ENCODE peak calls at places on chromosome 13, in eight cellular contexts. One of them, this sample, is unnamed.

GRCh38 chr13:91112191-91112579 is 235.3 kb upstream of the MIR17HG start:
- DNase-seq in non-pigmented ciliary epithelial cell: no peak
- DNase-seq in mammary epithelial cell: no peak
- DNase-seq in stimulated activated CD8-positive, alpha-beta memory T cell treated with anti-CD3 and anti-CD28 coated beads, Interleukin-7, amount 100 ng/mL, for 1 hour: no peak
- DNase-seq in mucosa of gallbladder: no peak
- DNase-seq in nucleus accumbens: no peak
- DNase-seq in COLO829: no peak
- DNase-seq in ELF-1: no peak
- DNase-seq in this sample: no peak

GRCh38 chr13:22740264-22740663 is 440.5 kb upstream of the SGCG start:
- DNase-seq in mucosa of gallbladder: no peak
- DNase-seq in mammary epithelial cell: no peak
- DNase-seq in COLO829: no peak
- DNase-seq in ELF-1: peak; percentile 10
- DNase-seq in stimulated activated CD8-positive, alpha-beta memory T cell treated with anti-CD3 and anti-CD28 coated beads, Interleukin-7, amount 100 ng/mL, for 1 hour: no peak
- DNase-seq in nucleus accumbens: no peak
- DNase-seq in non-pigmented ciliary epithelial cell: no peak
- DNase-seq in this sample: no peak

GRCh38 chr13:20438801-20439200 is 86.9 kb downstream of the CRYL1 start:
- DNase-seq in nucleus accumbens: no peak
- DNase-seq in mammary epithelial cell: no peak
- DNase-seq in COLO829: no peak
- DNase-seq in ELF-1: no peak
- DNase-seq in stimulated activated CD8-positive, alpha-beta memory T cell treated with anti-CD3 and anti-CD28 coated beads, Interleukin-7, amount 100 ng/mL, for 1 hour: no peak
- DNase-seq in non-pigmented ciliary epithelial cell: no peak
- DNase-seq in mucosa of gallbladder: no peak
- DNase-seq in this sample: no peak

GRCh38 chr13:38045278-38046048 is 175.9 kb upstream of the TRPC4 start:
- DNase-seq in non-pigmented ciliary epithelial cell: peak; percentile 4
- DNase-seq in COLO829: no peak
- DNase-seq in ELF-1: peak; percentile 53
- DNase-seq in mammary epithelial cell: peak; percentile 27
- DNase-seq in nucleus accumbens: no peak
- DNase-seq in stimulated activated CD8-positive, alpha-beta memory T cell treated with anti-CD3 and anti-CD28 coated beads, Interleukin-7, amount 100 ng/mL, for 1 hour: no peak
- DNase-seq in mucosa of gallbladder: no peak
- DNase-seq in this sample: no peak

GRCh38 chr13:27665333-27665732 is 43.6 kb downstream of the POLR1D start:
- DNase-seq in stimulated activated CD8-positive, alpha-beta memory T cell treated with anti-CD3 and anti-CD28 coated beads, Interleukin-7, amount 100 ng/mL, for 1 hour: no peak
- DNase-seq in non-pigmented ciliary epithelial cell: no peak
- DNase-seq in mucosa of gallbladder: no peak
- DNase-seq in nucleus accumbens: no peak
- DNase-seq in mammary epithelial cell: no peak
- DNase-seq in COLO829: no peak
- DNase-seq in ELF-1: no peak
- DNase-seq in this sample: no peak

GRCh38 chr13:31638577-31638976 is 100.7 kb upstream of the RXFP2 start:
- DNase-seq in mucosa of gallbladder: no peak
- DNase-seq in COLO829: peak; percentile 10
- DNase-seq in nucleus accumbens: no peak
- DNase-seq in mammary epithelial cell: peak; percentile 69
- DNase-seq in ELF-1: no peak
- DNase-seq in stimulated activated CD8-positive, alpha-beta memory T cell treated with anti-CD3 and anti-CD28 coated beads, Interleukin-7, amount 100 ng/mL, for 1 hour: no peak
- DNase-seq in non-pigmented ciliary epithelial cell: peak; percentile 70
- DNase-seq in this sample: no peak

GRCh38 chr13:76816394-76816793 is 69.8 kb downstream of the KCTD12 start:
- DNase-seq in non-pigmented ciliary epithelial cell: no peak
- DNase-seq in stimulated activated CD8-positive, alpha-beta memory T cell treated with anti-CD3 and anti-CD28 coated beads, Interleukin-7, amount 100 ng/mL, for 1 hour: no peak
- DNase-seq in ELF-1: no peak
- DNase-seq in COLO829: no peak
- DNase-seq in nucleus accumbens: peak; percentile 46
- DNase-seq in mammary epithelial cell: no peak
- DNase-seq in mucosa of gallbladder: no peak
- DNase-seq in this sample: no peak

GRCh38 chr13:44507639-44508038 is 68.5 kb downstream of the TSC22D1 start:
- DNase-seq in nucleus accumbens: no peak
- DNase-seq in non-pigmented ciliary epithelial cell: no peak
- DNase-seq in ELF-1: no peak
- DNase-seq in mammary epithelial cell: no peak
- DNase-seq in COLO829: no peak
- DNase-seq in mucosa of gallbladder: no peak
- DNase-seq in stimulated activated CD8-positive, alpha-beta memory T cell treated with anti-CD3 and anti-CD28 coated beads, Interleukin-7, amount 100 ng/mL, for 1 hour: no peak
- DNase-seq in this sample: no peak

GRCh38 chr13:69683921-69684663 is 423.5 kb upstream of the ATXN8OS start:
- DNase-seq in non-pigmented ciliary epithelial cell: no peak
- DNase-seq in mucosa of gallbladder: no peak
- DNase-seq in ELF-1: no peak
- DNase-seq in stimulated activated CD8-positive, alpha-beta memory T cell treated with anti-CD3 and anti-CD28 coated beads, Interleukin-7, amount 100 ng/mL, for 1 hour: no peak
- DNase-seq in nucleus accumbens: no peak
- DNase-seq in COLO829: no peak
- DNase-seq in mammary epithelial cell: no peak
- DNase-seq in this sample: no peak

GRCh38 chr13:49225358-49226042 is 5.4 kb downstream of the MLNR start:
- DNase-seq in non-pigmented ciliary epithelial cell: no peak
- DNase-seq in ELF-1: no peak
- DNase-seq in mammary epithelial cell: no peak
- DNase-seq in nucleus accumbens: no peak
- DNase-seq in mucosa of gallbladder: no peak
- DNase-seq in stimulated activated CD8-positive, alpha-beta memory T cell treated with anti-CD3 and anti-CD28 coated beads, Interleukin-7, amount 100 ng/mL, for 1 hour: no peak
- DNase-seq in COLO829: no peak
- DNase-seq in this sample: no peak

GRCh38 chr13:29520671-29521070 is 74.8 kb downstream of the SLC7A1 start:
- DNase-seq in nucleus accumbens: no peak
- DNase-seq in ELF-1: no peak
- DNase-seq in COLO829: no peak
- DNase-seq in mucosa of gallbladder: no peak
- DNase-seq in stimulated activated CD8-positive, alpha-beta memory T cell treated with anti-CD3 and anti-CD28 coated beads, Interleukin-7, amount 100 ng/mL, for 1 hour: no peak
- DNase-seq in mammary epithelial cell: no peak
- DNase-seq in non-pigmented ciliary epithelial cell: peak; percentile 72
- DNase-seq in this sample: no peak

GRCh38 chr13:33615436-33615835 is 202.5 kb upstream of the RFC3 start:
- DNase-seq in nucleus accumbens: no peak
- DNase-seq in mammary epithelial cell: no peak
- DNase-seq in stimulated activated CD8-positive, alpha-beta memory T cell treated with anti-CD3 and anti-CD28 coated beads, Interleukin-7, amount 100 ng/mL, for 1 hour: no peak
- DNase-seq in COLO829: no peak
- DNase-seq in ELF-1: no peak
- DNase-seq in non-pigmented ciliary epithelial cell: no peak
- DNase-seq in mucosa of gallbladder: no peak
- DNase-seq in this sample: no peak

GRCh38 chr13:101416181-101417042 is at the start of gene NALCN:
- DNase-seq in non-pigmented ciliary epithelial cell: no peak
- DNase-seq in nucleus accumbens: peak; percentile 69
- DNase-seq in stimulated activated CD8-positive, alpha-beta memory T cell treated with anti-CD3 and anti-CD28 coated beads, Interleukin-7, amount 100 ng/mL, for 1 hour: no peak
- DNase-seq in mucosa of gallbladder: no peak
- DNase-seq in mammary epithelial cell: peak; percentile 14
- DNase-seq in COLO829: no peak
- DNase-seq in ELF-1: peak; percentile 18
- DNase-seq in this sample: peak; percentile 68

GRCh38 chr13:26324294-26324693 is 70.4 kb downstream of the CDK8 start:
- DNase-seq in mammary epithelial cell: no peak
- DNase-seq in mucosa of gallbladder: no peak
- DNase-seq in non-pigmented ciliary epithelial cell: no peak
- DNase-seq in stimulated activated CD8-positive, alpha-beta memory T cell treated with anti-CD3 and anti-CD28 coated beads, Interleukin-7, amount 100 ng/mL, for 1 hour: no peak
- DNase-seq in COLO829: no peak
- DNase-seq in ELF-1: no peak
- DNase-seq in nucleus accumbens: no peak
- DNase-seq in this sample: no peak

GRCh38 chr13:82947121-82948077 is 934.9 kb downstream of the SLITRK1 start:
- DNase-seq in nucleus accumbens: no peak
- DNase-seq in mucosa of gallbladder: no peak
- DNase-seq in stimulated activated CD8-positive, alpha-beta memory T cell treated with anti-CD3 and anti-CD28 coated beads, Interleukin-7, amount 100 ng/mL, for 1 hour: no peak
- DNase-seq in mammary epithelial cell: peak; percentile 11
- DNase-seq in COLO829: no peak
- DNase-seq in ELF-1: no peak
- DNase-seq in non-pigmented ciliary epithelial cell: no peak
- DNase-seq in this sample: no peak

GRCh38 chr13:49533586-49534269 is 38.0 kb downstream of the PHF11 start:
- DNase-seq in nucleus accumbens: no peak
- DNase-seq in stimulated activated CD8-positive, alpha-beta memory T cell treated with anti-CD3 and anti-CD28 coated beads, Interleukin-7, amount 100 ng/mL, for 1 hour: no peak
- DNase-seq in mucosa of gallbladder: no peak
- DNase-seq in non-pigmented ciliary epithelial cell: no peak
- DNase-seq in COLO829: no peak
- DNase-seq in mammary epithelial cell: no peak
- DNase-seq in ELF-1: no peak
- DNase-seq in this sample: no peak

GRCh38 chr13:107251321-107251720 is 683.4 kb upstream of the ARGLU1 start:
- DNase-seq in COLO829: no peak
- DNase-seq in nucleus accumbens: no peak
- DNase-seq in mammary epithelial cell: no peak
- DNase-seq in non-pigmented ciliary epithelial cell: no peak
- DNase-seq in mucosa of gallbladder: no peak
- DNase-seq in stimulated activated CD8-positive, alpha-beta memory T cell treated with anti-CD3 and anti-CD28 coated beads, Interleukin-7, amount 100 ng/mL, for 1 hour: no peak
- DNase-seq in ELF-1: no peak
- DNase-seq in this sample: no peak

GRCh38 chr13:114081761-114082681 is 50.4 kb downstream of the RASA3 start:
- DNase-seq in mucosa of gallbladder: no peak
- DNase-seq in mammary epithelial cell: no peak
- DNase-seq in stimulated activated CD8-positive, alpha-beta memory T cell treated with anti-CD3 and anti-CD28 coated beads, Interleukin-7, amount 100 ng/mL, for 1 hour: no peak
- DNase-seq in non-pigmented ciliary epithelial cell: no peak
- DNase-seq in COLO829: no peak
- DNase-seq in nucleus accumbens: no peak
- DNase-seq in ELF-1: peak; percentile 25
- DNase-seq in this sample: no peak

GRCh38 chr13:20175907-20176652 is 15.2 kb upstream of the GJA3 start:
- DNase-seq in non-pigmented ciliary epithelial cell: no peak
- DNase-seq in ELF-1: no peak
- DNase-seq in nucleus accumbens: no peak
- DNase-seq in mammary epithelial cell: no peak
- DNase-seq in COLO829: no peak
- DNase-seq in mucosa of gallbladder: no peak
- DNase-seq in stimulated activated CD8-positive, alpha-beta memory T cell treated with anti-CD3 and anti-CD28 coated beads, Interleukin-7, amount 100 ng/mL, for 1 hour: no peak
- DNase-seq in this sample: no peak

GRCh38 chr13:80386001-80386400 is 45.1 kb upstream of the SPRY2 start:
- DNase-seq in COLO829: no peak
- DNase-seq in mucosa of gallbladder: no peak
- DNase-seq in mammary epithelial cell: no peak
- DNase-seq in stimulated activated CD8-positive, alpha-beta memory T cell treated with anti-CD3 and anti-CD28 coated beads, Interleukin-7, amount 100 ng/mL, for 1 hour: no peak
- DNase-seq in non-pigmented ciliary epithelial cell: no peak
- DNase-seq in nucleus accumbens: no peak
- DNase-seq in ELF-1: no peak
- DNase-seq in this sample: no peak

GRCh38 chr13:44422755-44423643 is 49.4 kb downstream of the SERP2 start:
- DNase-seq in mucosa of gallbladder: no peak
- DNase-seq in ELF-1: no peak
- DNase-seq in stimulated activated CD8-positive, alpha-beta memory T cell treated with anti-CD3 and anti-CD28 coated beads, Interleukin-7, amount 100 ng/mL, for 1 hour: no peak
- DNase-seq in COLO829: no peak
- DNase-seq in mammary epithelial cell: no peak
- DNase-seq in non-pigmented ciliary epithelial cell: no peak
- DNase-seq in nucleus accumbens: no peak
- DNase-seq in this sample: no peak

GRCh38 chr13:23695711-23696512 is 125.7 kb downstream of the TNFRSF19 start:
- DNase-seq in COLO829: no peak
- DNase-seq in non-pigmented ciliary epithelial cell: no peak
- DNase-seq in mammary epithelial cell: no peak
- DNase-seq in nucleus accumbens: no peak
- DNase-seq in stimulated activated CD8-positive, alpha-beta memory T cell treated with anti-CD3 and anti-CD28 coated beads, Interleukin-7, amount 100 ng/mL, for 1 hour: peak; percentile 20
- DNase-seq in mucosa of gallbladder: peak; percentile 25
- DNase-seq in ELF-1: peak; percentile 84
- DNase-seq in this sample: no peak

GRCh38 chr13:19927117-19927734 is 31.3 kb upstream of the ZMYM2 start:
- DNase-seq in mucosa of gallbladder: no peak
- DNase-seq in mammary epithelial cell: peak; percentile 38
- DNase-seq in nucleus accumbens: no peak
- DNase-seq in COLO829: peak; percentile 60
- DNase-seq in stimulated activated CD8-positive, alpha-beta memory T cell treated with anti-CD3 and anti-CD28 coated beads, Interleukin-7, amount 100 ng/mL, for 1 hour: no peak
- DNase-seq in ELF-1: no peak
- DNase-seq in non-pigmented ciliary epithelial cell: no peak
- DNase-seq in this sample: no peak

GRCh38 chr13:102400619-102401125 is 1.2 kb downstream of the FGF14 start:
- DNase-seq in COLO829: no peak
- DNase-seq in mucosa of gallbladder: no peak
- DNase-seq in stimulated activated CD8-positive, alpha-beta memory T cell treated with anti-CD3 and anti-CD28 coated beads, Interleukin-7, amount 100 ng/mL, for 1 hour: no peak
- DNase-seq in mammary epithelial cell: peak; percentile 11
- DNase-seq in ELF-1: no peak
- DNase-seq in nucleus accumbens: peak; percentile 53
- DNase-seq in non-pigmented ciliary epithelial cell: no peak
- DNase-seq in this sample: no peak

GRCh38 chr13:75861786-75862185 is 225.7 kb downstream of the LMO7 start:
- DNase-seq in mucosa of gallbladder: no peak
- DNase-seq in ELF-1: no peak
- DNase-seq in nucleus accumbens: no peak
- DNase-seq in non-pigmented ciliary epithelial cell: no peak
- DNase-seq in mammary epithelial cell: no peak
- DNase-seq in COLO829: no peak
- DNase-seq in stimulated activated CD8-positive, alpha-beta memory T cell treated with anti-CD3 and anti-CD28 coated beads, Interleukin-7, amount 100 ng/mL, for 1 hour: no peak
- DNase-seq in this sample: no peak

GRCh38 chr13:36975172-36975571 is 24.0 kb downstream of the ALG5 start:
- DNase-seq in non-pigmented ciliary epithelial cell: no peak
- DNase-seq in COLO829: no peak
- DNase-seq in nucleus accumbens: no peak
- DNase-seq in mammary epithelial cell: no peak
- DNase-seq in stimulated activated CD8-positive, alpha-beta memory T cell treated with anti-CD3 and anti-CD28 coated beads, Interleukin-7, amount 100 ng/mL, for 1 hour: no peak
- DNase-seq in ELF-1: no peak
- DNase-seq in mucosa of gallbladder: no peak
- DNase-seq in this sample: no peak

GRCh38 chr13:25288966-25289365 is 1.7 kb upstream of the MTMR6 start:
- DNase-seq in ELF-1: no peak
- DNase-seq in mucosa of gallbladder: no peak
- DNase-seq in stimulated activated CD8-positive, alpha-beta memory T cell treated with anti-CD3 and anti-CD28 coated beads, Interleukin-7, amount 100 ng/mL, for 1 hour: no peak
- DNase-seq in COLO829: no peak
- DNase-seq in nucleus accumbens: no peak
- DNase-seq in mammary epithelial cell: no peak
- DNase-seq in non-pigmented ciliary epithelial cell: no peak
- DNase-seq in this sample: no peak

GRCh38 chr13:113672002-113672651 is 5.1 kb downstream of the GRK1 start:
- DNase-seq in non-pigmented ciliary epithelial cell: no peak
- DNase-seq in COLO829: no peak
- DNase-seq in nucleus accumbens: no peak
- DNase-seq in mucosa of gallbladder: no peak
- DNase-seq in stimulated activated CD8-positive, alpha-beta memory T cell treated with anti-CD3 and anti-CD28 coated beads, Interleukin-7, amount 100 ng/mL, for 1 hour: no peak
- DNase-seq in mammary epithelial cell: no peak
- DNase-seq in ELF-1: no peak
- DNase-seq in this sample: no peak

GRCh38 chr13:79901336-79901735 is 420.4 kb downstream of the NDFIP2 start:
- DNase-seq in stimulated activated CD8-positive, alpha-beta memory T cell treated with anti-CD3 and anti-CD28 coated beads, Interleukin-7, amount 100 ng/mL, for 1 hour: no peak
- DNase-seq in non-pigmented ciliary epithelial cell: peak; percentile 10
- DNase-seq in nucleus accumbens: peak; percentile 1
- DNase-seq in ELF-1: no peak
- DNase-seq in COLO829: peak; percentile 76
- DNase-seq in mucosa of gallbladder: no peak
- DNase-seq in mammary epithelial cell: peak; percentile 5
- DNase-seq in this sample: no peak

This sample was measured in H1.